ENCODE peak calls at places on chromosomes 13 and 19, in five cellular contexts. T is A549, O is suprapubic skin, M is transverse colon, K is tibial nerve. V is an unnamed sample.

GRCh38 chr13:44818428-44818827 is 170.8 kb downstream of the NUFIP1 start:
- DNase-seq in T (peak; percentile 54), O (no peak), M (no peak), K (no peak), V (no peak)

GRCh38 chr19:38975214-38975860 is at the start of gene FBXO17:
- DNase-seq in T (peak; percentile 87), O (peak; percentile 72), M (peak; percentile 27), K (peak; percentile 34), V (peak; percentile 79)

GRCh38 chr13:32881074-32881791 is 135.0 kb upstream of the KL start:
- DNase-seq in T (no peak), O (no peak), M (no peak), K (no peak), V (no peak)

GRCh38 chr13:113231306-113232207 is 22.1 kb downstream of the CUL4A start:
- DNase-seq in T (no peak), O (no peak), M (no peak), K (no peak), V (no peak)

GRCh38 chr13:44396963-44397580 is 23.4 kb downstream of the SERP2 start:
- DNase-seq in T (no peak), O (no peak), M (no peak), K (no peak), V (peak; percentile 37)

GRCh38 chr13:32659736-32660135 is 73.5 kb downstream of the PDS5B start:
- DNase-seq in T (no peak), O (no peak), M (no peak), K (no peak), V (no peak)

GRCh38 chr19:35006999-35007365 is 6.9 kb downstream of the GRAMD1A start:
- DNase-seq in T (no peak), O (no peak), M (no peak), K (no peak), V (no peak)

GRCh38 chr13:52127783-52128702 is 830 bp downstream of the NEK5 start:
- DNase-seq in T (peak; percentile 61), O (no peak), M (peak; percentile 71), K (peak; percentile 73), V (peak; percentile 43)

GRCh38 chr19:57587529-57587928 is 3.6 kb downstream of the ZIK1 start:
- DNase-seq in T (no peak), O (no peak), M (no peak), K (no peak), V (no peak)
- H3K4me3 ChIP-seq in T (no peak overlapping the region), O (no peak overlapping the region), M (no peak overlapping the region), K (no peak overlapping the region), V (no peak overlapping the region)

DNA sequence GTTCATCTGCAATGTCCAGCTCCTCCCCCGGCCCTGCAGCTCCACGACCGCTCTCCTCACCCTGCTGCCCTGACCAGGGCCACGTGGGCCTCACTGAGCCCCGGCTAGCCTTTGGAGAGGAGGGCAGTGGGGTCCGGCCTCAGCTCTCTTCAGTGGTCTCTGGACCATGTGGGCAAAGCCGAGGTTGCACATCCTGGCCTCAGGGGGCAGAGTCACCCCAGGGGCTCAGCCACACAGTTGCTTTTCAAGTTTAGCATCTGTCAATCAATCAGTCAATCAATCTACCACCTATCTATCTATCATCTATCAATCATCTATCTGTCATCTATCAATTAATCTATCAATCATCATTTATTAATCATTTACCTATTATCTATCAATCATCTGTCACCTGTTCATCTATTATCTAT is 3.0 kb upstream of the DIRAS1 start:
- DNase-seq in T (no peak), O (no peak), M (no peak), K (no peak), V (no peak)
- TF ChIP-seq CTCF in T (no peak), O (no peak), M (no peak), K (no peak), V (no peak)

GRCh38 chr19:17215125-17215971 is at the start of gene USE1:
- DNase-seq in T (peak; percentile 91), O (peak; percentile 96), M (peak; percentile 93), K (peak; percentile 86), V (peak; percentile 93)
- TF ChIP-seq EP300 in T (no peak), O (no peak), M (no peak), K (peak; percentile 87), V (no peak)

GRCh38 chr19:48479686-48480085 is 10.5 kb downstream of the CYTH2 start:
- DNase-seq in T (no peak), O (no peak), M (no peak), K (no peak), V (no peak)
- H3K4me3 ChIP-seq in T (no peak overlapping the region), O (peak overlapping the region; percentile 58), M (no peak overlapping the region), K (no peak overlapping the region), V (no peak overlapping the region)

V was measured in ovary.